ENCODE peak calls at places on chromosomes 11 and 22, in four cellular contexts. B, S, Y and R are unnamed samples.

GRCh38 chr22:42132457-42132856 is 1.8 kb upstream of the CYP2D6 start:
- DNase-seq in Y (no peak), B (no peak), S (no peak), R (no peak)

GRCh38 chr22:29268511-29269229 is 602 bp downstream of the EWSR1 start:
- DNase-seq in Y (peak; percentile 41), B (no peak), S (no peak), R (no peak)

GRCh38 chr11:104332110-104332509 is 168.2 kb upstream of the PDGFD start:
- DNase-seq in S (no peak), B (no peak), Y (no peak), R (no peak)

GRCh38 chr11:132022718-132023117 is 652.3 kb downstream of the NTM start:
- DNase-seq in B (no peak), S (no peak), Y (no peak), R (no peak)

GRCh38 chr22:20852076-20852475 is 6.5 kb downstream of the PI4KA start:
- DNase-seq in S (no peak), Y (no peak), B (no peak), R (no peak)

GRCh38 chr11:116796548-116796947 is 4.9 kb upstream of the APOA5 start:
- DNase-seq in S (no peak), Y (no peak), B (no peak), R (no peak)

GRCh38 chr11:114619659-114620173 is 24.1 kb upstream of the NXPE4 start:
- DNase-seq in B (no peak), Y (no peak), S (no peak), R (no peak)

GRCh38 chr11:64711944-64712306 is 11.1 kb downstream of the NRXN2 start:
- DNase-seq in Y (no peak), S (no peak), B (no peak), R (no peak)

GRCh38 chr22:39138357-39138997 is 14.0 kb downstream of the CBX7 start:
- DNase-seq in S (no peak), B (no peak), Y (no peak), R (no peak)

GRCh38 chr11:113752932-113753331 is 20.6 kb downstream of the ZW10 start:
- DNase-seq in B (no peak), Y (no peak), S (no peak), R (no peak)

GRCh38 chr11:729492-730074 is 17.7 kb upstream of the TALDO1 start:
- DNase-seq in B (no peak), S (no peak), Y (no peak), R (no peak)

GRCh38 chr22:46754110-46754799 is 8.2 kb upstream of the TBC1D22A start:
- DNase-seq in S (no peak), Y (peak; percentile 99), B (no peak), R (peak; percentile 93)

GRCh38 chr11:45617886-45618601 is 47.4 kb downstream of the CHST1 start:
- DNase-seq in Y (no peak), S (no peak), B (no peak), R (no peak)